ENCODE peak calls at places on chromosomes 7 and 10, in six cellular contexts. One of them, this sample, is unnamed.
A peak's percentile ranks its signal among the peaks of the same experiment; 100 is the strongest.

GRCh38 chr10:88178758-88179157 is 315.3 kb downstream of the PTEN start:
- DNase-seq in neuronal stem cell: no peak
- DNase-seq in mesendoderm: no peak
- DNase-seq in H9: no peak
- DNase-seq in trophoblast cell: no peak
- DNase-seq in mesenchymal stem cell: no peak
- DNase-seq in this sample: no peak

GRCh38 chr7:154767194-154767593 is 235.7 kb downstream of the PAXIP1 start:
- DNase-seq in neuronal stem cell: no peak
- DNase-seq in mesendoderm: peak; percentile 33
- DNase-seq in H9: peak; percentile 47
- DNase-seq in trophoblast cell: no peak
- DNase-seq in mesenchymal stem cell: no peak
- DNase-seq in this sample: no peak

GRCh38 chr10:72277340-72277995 is 3.7 kb downstream of the DDIT4 start:
- DNase-seq in neuronal stem cell: no peak
- DNase-seq in mesendoderm: no peak
- DNase-seq in H9: no peak
- DNase-seq in trophoblast cell: no peak
- DNase-seq in mesenchymal stem cell: peak; percentile 63
- DNase-seq in this sample: peak; percentile 29

GRCh38 chr7:29287366-29287765 is 92.8 kb downstream of the CHN2 start:
- DNase-seq in neuronal stem cell: no peak
- DNase-seq in mesendoderm: no peak
- DNase-seq in H9: no peak
- DNase-seq in trophoblast cell: peak; percentile 50
- DNase-seq in mesenchymal stem cell: peak; percentile 52
- DNase-seq in this sample: peak; percentile 31

GRCh38 chr10:31404640-31405039 is 85.6 kb downstream of the ZEB1 start:
- DNase-seq in neuronal stem cell: no peak
- DNase-seq in mesendoderm: no peak
- DNase-seq in H9: no peak
- DNase-seq in trophoblast cell: no peak
- DNase-seq in mesenchymal stem cell: peak; percentile 50
- DNase-seq in this sample: peak; percentile 27

GRCh38 chr7:34322841-34323240 is 335.2 kb upstream of the NPSR1 start:
- DNase-seq in neuronal stem cell: no peak
- DNase-seq in mesendoderm: no peak
- DNase-seq in H9: no peak
- DNase-seq in trophoblast cell: no peak
- DNase-seq in mesenchymal stem cell: no peak
- DNase-seq in this sample: no peak

GRCh38 chr7:66837007-66837406 is 84.0 kb upstream of the TMEM248 start:
- DNase-seq in neuronal stem cell: no peak
- DNase-seq in mesendoderm: peak; percentile 85
- DNase-seq in H9: peak; percentile 83
- DNase-seq in trophoblast cell: peak; percentile 59
- DNase-seq in mesenchymal stem cell: peak; percentile 13
- DNase-seq in this sample: peak; percentile 34

GRCh38 chr10:42836771-42837468 is 54.3 kb downstream of the BMS1 start:
- DNase-seq in neuronal stem cell: no peak
- DNase-seq in mesendoderm: no peak
- DNase-seq in H9: peak; percentile 37
- DNase-seq in trophoblast cell: peak; percentile 37
- DNase-seq in mesenchymal stem cell: peak; percentile 1
- DNase-seq in this sample: peak; percentile 17

GRCh38 chr7:127252736-127253288 is at the start of gene GRM8:
- DNase-seq in neuronal stem cell: peak; percentile 73
- DNase-seq in mesendoderm: peak; percentile 85
- DNase-seq in H9: peak; percentile 89
- DNase-seq in trophoblast cell: peak; percentile 41
- DNase-seq in mesenchymal stem cell: peak; percentile 44
- DNase-seq in this sample: peak; percentile 22

GRCh38 chr10:131888186-131888604 is 12.6 kb upstream of the PPP2R2D start:
- DNase-seq in neuronal stem cell: no peak
- DNase-seq in mesendoderm: no peak
- DNase-seq in H9: no peak
- DNase-seq in trophoblast cell: no peak
- DNase-seq in mesenchymal stem cell: no peak
- DNase-seq in this sample: no peak

GRCh38 chr10:114306116-114306973 is 67.3 kb downstream of the VWA2 start:
- DNase-seq in neuronal stem cell: no peak
- DNase-seq in mesendoderm: peak; percentile 87
- DNase-seq in H9: no peak
- DNase-seq in trophoblast cell: peak; percentile 89
- DNase-seq in mesenchymal stem cell: peak; percentile 98
- DNase-seq in this sample: peak; percentile 94

GRCh38 chr7:51101111-51101757 is 215.4 kb downstream of the COBL start:
- DNase-seq in neuronal stem cell: no peak
- DNase-seq in mesendoderm: no peak
- DNase-seq in H9: no peak
- DNase-seq in trophoblast cell: peak; percentile 23
- DNase-seq in mesenchymal stem cell: no peak
- DNase-seq in this sample: no peak

GRCh38 chr7:42014625-42015412 is 222.2 kb downstream of the GLI3 start:
- DNase-seq in neuronal stem cell: peak; percentile 14
- DNase-seq in mesendoderm: peak; percentile 83
- DNase-seq in H9: peak; percentile 76
- DNase-seq in trophoblast cell: peak; percentile 73
- DNase-seq in mesenchymal stem cell: peak; percentile 28
- DNase-seq in this sample: peak; percentile 54

GRCh38 chr10:100744136-100744979 is 1.0 kb upstream of the PAX2 start:
- DNase-seq in neuronal stem cell: no peak
- DNase-seq in mesendoderm: peak; percentile 69
- DNase-seq in H9: no peak
- DNase-seq in trophoblast cell: no peak
- DNase-seq in mesenchymal stem cell: no peak
- DNase-seq in this sample: no peak

GRCh38 chr10:16779375-16779774 is 37.8 kb downstream of the RSU1 start:
- DNase-seq in neuronal stem cell: no peak
- DNase-seq in mesendoderm: no peak
- DNase-seq in H9: no peak
- DNase-seq in trophoblast cell: no peak
- DNase-seq in mesenchymal stem cell: no peak
- DNase-seq in this sample: no peak

GRCh38 chr7:36119005-36119711 is 33.9 kb upstream of the EEPD1 start:
- DNase-seq in neuronal stem cell: no peak
- DNase-seq in mesendoderm: no peak
- DNase-seq in H9: no peak
- DNase-seq in trophoblast cell: peak; percentile 50
- DNase-seq in mesenchymal stem cell: peak; percentile 92
- DNase-seq in this sample: peak; percentile 98

GRCh38 chr10:44864042-44864436 is 47.1 kb upstream of the TMEM72 start:
- DNase-seq in neuronal stem cell: peak; percentile 31
- DNase-seq in mesendoderm: peak; percentile 62
- DNase-seq in H9: peak; percentile 80
- DNase-seq in trophoblast cell: peak; percentile 62
- DNase-seq in mesenchymal stem cell: peak; percentile 26
- DNase-seq in this sample: no peak

GRCh38 chr7:39260279-39260844 is 282.7 kb downstream of the POU6F2 start:
- DNase-seq in neuronal stem cell: no peak
- DNase-seq in mesendoderm: peak; percentile 11
- DNase-seq in H9: no peak
- DNase-seq in trophoblast cell: no peak
- DNase-seq in mesenchymal stem cell: no peak
- DNase-seq in this sample: no peak

DNA sequence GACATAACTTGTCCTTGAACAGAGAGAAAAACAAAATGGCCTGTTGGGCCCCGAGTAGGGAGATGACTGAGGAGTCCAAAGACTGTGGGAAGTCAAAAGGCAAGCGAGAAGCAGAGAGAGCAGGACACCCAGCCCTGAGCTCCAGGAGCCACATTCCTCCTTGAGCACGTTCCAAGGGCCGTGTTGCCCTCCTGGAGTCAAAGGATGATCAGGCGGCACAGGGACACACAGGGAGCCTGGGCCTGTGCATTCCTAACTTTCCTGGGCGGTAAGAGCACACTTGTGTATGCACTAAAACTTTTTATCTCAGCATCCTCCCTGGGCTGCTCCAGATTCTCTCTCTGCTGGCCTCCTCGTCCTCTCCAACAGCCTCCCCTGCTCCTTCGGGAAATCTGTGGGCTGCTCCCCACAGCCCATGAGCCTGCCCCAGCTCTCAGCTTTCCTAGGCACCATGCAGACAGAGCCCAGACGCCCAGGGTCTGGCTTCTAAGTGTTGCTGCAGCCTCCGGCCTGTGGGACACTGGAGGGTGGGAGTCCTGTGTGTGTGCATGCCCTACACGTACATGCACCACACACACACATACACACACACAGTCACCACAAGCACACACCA is 281.8 kb downstream of the POU6F2 start:
- DNase-seq in neuronal stem cell: no peak
- DNase-seq in mesendoderm: peak; percentile 18
- DNase-seq in H9: peak; percentile 34
- DNase-seq in trophoblast cell: no peak
- DNase-seq in mesenchymal stem cell: no peak
- DNase-seq in this sample: no peak
- H3K23ac ChIP-seq in neuronal stem cell: no peak overlapping the region
- H3K23ac ChIP-seq in mesendoderm: no peak overlapping the region
- H3K23ac ChIP-seq in H9: no peak overlapping the region
- H3K23ac ChIP-seq in trophoblast cell: no peak overlapping the region
- H3K23ac ChIP-seq in mesenchymal stem cell: no peak overlapping the region
- H3K23ac ChIP-seq in this sample: no peak overlapping the region

GRCh38 chr10:48601789-48602188 is 3.1 kb downstream of the ARHGAP22 start:
- DNase-seq in neuronal stem cell: no peak
- DNase-seq in mesendoderm: no peak
- DNase-seq in H9: no peak
- DNase-seq in trophoblast cell: no peak
- DNase-seq in mesenchymal stem cell: no peak
- DNase-seq in this sample: no peak

GRCh38 chr10:48604039-48604407 is 850 bp downstream of the ARHGAP22 start:
- DNase-seq in neuronal stem cell: no peak
- DNase-seq in mesendoderm: no peak
- DNase-seq in H9: no peak
- DNase-seq in trophoblast cell: no peak
- DNase-seq in mesenchymal stem cell: peak; percentile 32
- DNase-seq in this sample: no peak

GRCh38 chr10:48603421-48604038 is 1.3 kb downstream of the ARHGAP22 start:
- DNase-seq in neuronal stem cell: no peak
- DNase-seq in mesendoderm: no peak
- DNase-seq in H9: no peak
- DNase-seq in trophoblast cell: no peak
- DNase-seq in mesenchymal stem cell: peak; percentile 7
- DNase-seq in this sample: peak; percentile 35

GRCh38 chr10:48600645-48601505 is 4.0 kb downstream of the ARHGAP22 start:
- DNase-seq in neuronal stem cell: no peak
- DNase-seq in mesendoderm: no peak
- DNase-seq in H9: no peak
- DNase-seq in trophoblast cell: no peak
- DNase-seq in mesenchymal stem cell: no peak
- DNase-seq in this sample: no peak

GRCh38 chr10:48602401-48603135 is 2.3 kb downstream of the ARHGAP22 start:
- DNase-seq in neuronal stem cell: no peak
- DNase-seq in mesendoderm: no peak
- DNase-seq in H9: no peak
- DNase-seq in trophoblast cell: no peak
- DNase-seq in mesenchymal stem cell: no peak
- DNase-seq in this sample: peak; percentile 29
- H3K23ac ChIP-seq in neuronal stem cell: no peak overlapping the region
- H3K23ac ChIP-seq in mesendoderm: no peak overlapping the region
- H3K23ac ChIP-seq in H9: no peak overlapping the region
- H3K23ac ChIP-seq in trophoblast cell: no peak overlapping the region
- H3K23ac ChIP-seq in mesenchymal stem cell: no peak overlapping the region
- H3K23ac ChIP-seq in this sample: peak overlapping the region; percentile 84

DNA sequence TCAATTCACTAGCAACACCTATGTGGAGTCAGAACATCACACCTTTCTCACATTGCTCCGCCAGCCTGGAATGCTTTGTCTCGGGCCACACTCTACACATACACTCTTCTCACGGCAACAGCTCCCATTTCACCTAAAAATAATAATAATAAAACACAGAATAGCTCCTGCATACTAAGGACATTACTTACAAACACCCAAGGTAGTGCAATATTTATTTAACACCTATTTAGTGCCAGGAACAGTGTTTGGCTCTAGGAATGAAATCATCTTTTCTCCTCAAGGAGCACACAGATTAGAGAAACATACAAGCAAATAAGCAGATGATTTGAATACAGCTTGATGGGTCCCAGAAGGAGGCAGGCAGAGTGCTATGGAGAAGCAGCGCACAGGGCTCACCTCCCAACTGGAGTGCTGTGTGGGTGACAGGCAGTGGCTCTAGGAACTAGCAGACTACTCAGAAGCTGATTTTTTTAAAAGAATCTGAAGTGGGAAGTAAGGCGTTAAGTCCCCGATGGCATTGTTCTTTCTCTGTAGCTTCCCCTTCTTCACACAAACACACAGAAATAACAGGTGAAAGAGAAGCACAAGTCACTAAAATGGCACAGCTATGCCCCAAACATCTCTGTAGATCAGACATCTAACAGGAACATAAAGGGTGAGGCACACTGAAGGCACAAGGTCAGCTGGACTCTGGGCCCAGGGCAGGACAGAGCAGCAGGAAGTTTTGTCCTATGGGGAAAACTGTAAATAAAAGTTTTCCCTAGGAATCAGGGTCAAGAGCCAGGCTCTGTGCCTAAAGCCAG is 16.7 kb downstream of the USP6NL start:
- DNase-seq in neuronal stem cell: no peak
- DNase-seq in mesendoderm: peak; percentile 47
- DNase-seq in H9: no peak
- DNase-seq in trophoblast cell: no peak
- DNase-seq in mesenchymal stem cell: no peak
- DNase-seq in this sample: no peak
- H3K23ac ChIP-seq in neuronal stem cell: no peak overlapping the region
- H3K23ac ChIP-seq in mesendoderm: no peak overlapping the region
- H3K23ac ChIP-seq in H9: no peak overlapping the region
- H3K23ac ChIP-seq in trophoblast cell: no peak overlapping the region
- H3K23ac ChIP-seq in mesenchymal stem cell: no peak overlapping the region
- H3K23ac ChIP-seq in this sample: no peak overlapping the region

GRCh38 chr7:7563813-7564212 is 2.9 kb upstream of the MIOS start:
- DNase-seq in neuronal stem cell: no peak
- DNase-seq in mesendoderm: no peak
- DNase-seq in H9: no peak
- DNase-seq in trophoblast cell: no peak
- DNase-seq in mesenchymal stem cell: peak; percentile 15
- DNase-seq in this sample: no peak

GRCh38 chr7:7565018-7565680 is 1.5 kb upstream of the MIOS start:
- DNase-seq in neuronal stem cell: no peak
- DNase-seq in mesendoderm: no peak
- DNase-seq in H9: no peak
- DNase-seq in trophoblast cell: no peak
- DNase-seq in mesenchymal stem cell: no peak
- DNase-seq in this sample: no peak

GRCh38 chr7:7564323-7564780 is 2.3 kb upstream of the MIOS start:
- DNase-seq in neuronal stem cell: no peak
- DNase-seq in mesendoderm: peak; percentile 93
- DNase-seq in H9: no peak
- DNase-seq in trophoblast cell: peak; percentile 98
- DNase-seq in mesenchymal stem cell: peak; percentile 91
- DNase-seq in this sample: peak; percentile 76

GRCh38 chr7:7563269-7563668 is 3.4 kb upstream of the MIOS start:
- DNase-seq in neuronal stem cell: no peak
- DNase-seq in mesendoderm: no peak
- DNase-seq in H9: no peak
- DNase-seq in trophoblast cell: peak; percentile 71
- DNase-seq in mesenchymal stem cell: no peak
- DNase-seq in this sample: no peak

DNA sequence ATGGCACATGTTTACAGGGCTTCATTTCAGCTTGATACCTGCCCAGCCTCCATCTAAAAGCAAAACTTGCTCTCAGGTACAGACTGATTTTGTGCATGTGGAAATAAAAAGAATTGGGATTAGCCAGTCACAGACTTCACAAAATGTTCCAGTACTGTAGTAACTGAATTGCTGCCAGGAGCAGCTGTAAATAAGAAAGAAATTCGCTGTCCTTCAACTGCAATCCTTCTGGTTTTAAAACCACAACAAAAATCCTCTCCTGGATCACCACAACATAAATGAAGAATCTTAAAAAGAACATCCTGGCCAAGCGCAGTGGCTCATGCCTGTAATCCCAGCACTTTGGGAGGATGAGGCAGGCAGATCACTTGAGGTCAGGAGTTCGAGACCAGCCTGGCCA is 3.9 kb upstream of the MIOS start:
- DNase-seq in neuronal stem cell: no peak
- DNase-seq in mesendoderm: no peak
- DNase-seq in H9: no peak
- DNase-seq in trophoblast cell: no peak
- DNase-seq in mesenchymal stem cell: no peak
- DNase-seq in this sample: no peak
- H3K23ac ChIP-seq in neuronal stem cell: no peak overlapping the region
- H3K23ac ChIP-seq in mesendoderm: no peak overlapping the region
- H3K23ac ChIP-seq in H9: no peak overlapping the region
- H3K23ac ChIP-seq in trophoblast cell: no peak overlapping the region
- H3K23ac ChIP-seq in mesenchymal stem cell: no peak overlapping the region
- H3K23ac ChIP-seq in this sample: no peak overlapping the region

This sample was measured in IMR-90.